ENCODE peak calls at places on chromosome 1, in six cellular contexts. O is posterior vena cava, N is GM03348, T is NCI-H1694 treated with DMSO at 0.1 percent for 48 hours, Q is fibroblast of lung, K is WERI-Rb-1. D is an unnamed sample.
A peak's percentile ranks its signal among the peaks of the same experiment; 100 is the strongest.

GRCh38 chr1:85617582-85618237 is 37.1 kb downstream of the CCN1 start:
- DNase-seq in O (no peak), N (peak; percentile 77), T (no peak), Q (peak; percentile 76), K (no peak), D (peak; percentile 22)

GRCh38 chr1:231743966-231744365 is 117.4 kb downstream of the DISC1 start:
- DNase-seq in O (no peak), N (no peak), T (no peak), Q (no peak), K (no peak), D (no peak)

GRCh38 chr1:162855461-162856150 is 5.4 kb downstream of the CCDC190 start:
- DNase-seq in O (no peak), N (peak; percentile 21), T (no peak), Q (peak; percentile 80), K (no peak), D (no peak)

GRCh38 chr1:198498881-198499280 is 41.6 kb downstream of the ATP6V1G3 start:
- DNase-seq in O (no peak), N (no peak), T (no peak), Q (peak; percentile 73), K (no peak), D (no peak)

GRCh38 chr1:115127539-115127938 is 38.2 kb upstream of the TSPAN2 start:
- DNase-seq in O (no peak), N (no peak), T (no peak), Q (no peak), K (no peak), D (no peak)

GRCh38 chr1:47243910-47244309 is 11.9 kb upstream of the TAL1 start:
- DNase-seq in O (no peak), N (no peak), T (no peak), Q (no peak), K (no peak), D (no peak)

GRCh38 chr1:91161749-91162148 is 139.9 kb upstream of the ZNF644 start:
- DNase-seq in O (no peak), N (no peak), T (no peak), Q (no peak), K (no peak), D (no peak)

GRCh38 chr1:14661220-14661619 is 62.7 kb downstream of the KAZN start:
- DNase-seq in O (no peak), N (no peak), T (peak; percentile 61), Q (peak; percentile 14), K (no peak), D (no peak)

GRCh38 chr1:162178432-162178831 is 108.9 kb downstream of the NOS1AP start:
- DNase-seq in O (no peak), N (no peak), T (peak; percentile 80), Q (no peak), K (peak; percentile 79), D (no peak)

D was measured in NCI-H2029.